ENCODE peak calls at places on chromosome 14, in four cellular contexts. E, X, O and B are unnamed samples.

GRCh38 chr14:99701260-99701659 is 17.2 kb downstream of the CYP46A1 start:
- DNase-seq in O (no peak), X (no peak), E (no peak), B (no peak)

GRCh38 chr14:77190977-77191376 is 9.4 kb downstream of the TMEM63C start:
- DNase-seq in E (no peak), O (no peak), X (no peak), B (no peak)

GRCh38 chr14:34711808-34712712 is 2.3 kb downstream of the CFL2 start:
- DNase-seq in X (no peak), E (no peak), O (no peak), B (no peak)

GRCh38 chr14:87712386-87713113 is 280.4 kb downstream of the GALC start:
- DNase-seq in O (peak), X (no peak), E (no peak), B (peak)

GRCh38 chr14:45811155-45811554 is 558.2 kb upstream of the MIS18BP1 start:
- DNase-seq in E (no peak), X (no peak), O (no peak), B (no peak)

GRCh38 chr14:65949711-65950516 is 536.3 kb upstream of the CCDC196 start:
- DNase-seq in O (peak), E (no peak), X (no peak), B (peak)

GRCh38 chr14:100534528-100535286 is 52.5 kb downstream of the BEGAIN start:
- DNase-seq in E (no peak), X (no peak), O (peak), B (peak)

GRCh38 chr14:69685217-69685616 is 73.8 kb downstream of the SUSD6 start:
- DNase-seq in X (no peak), O (no peak), E (no peak), B (no peak)

GRCh38 chr14:45177081-45177480 is 41.4 kb downstream of the FANCM start:
- DNase-seq in E (no peak), O (no peak), X (peak), B (no peak)

GRCh38 chr14:55448146-55448614 is 7.8 kb upstream of the TBPL2 start:
- DNase-seq in O (no peak), X (peak), E (no peak), B (peak)

GRCh38 chr14:55123101-55123500 is 6.0 kb upstream of the LGALS3 start:
- DNase-seq in E (no peak), O (no peak), X (peak), B (no peak)

GRCh38 chr14:63745272-63745671 is 17.4 kb upstream of the SGPP1 start:
- DNase-seq in O (no peak), X (no peak), E (no peak), B (no peak)

GRCh38 chr14:96052541-96053105 is 13.5 kb downstream of the C14orf132 start:
- DNase-seq in O (no peak), E (no peak), X (no peak), B (no peak)

GRCh38 chr14:24397639-24398297 is 1.0 kb upstream of the NYNRIN start:
- DNase-seq in X (no peak), E (no peak), O (no peak), B (no peak)
- H3K4me3 ChIP-seq in X (no peak), E (no peak), O (no peak), B (no peak)

GRCh38 chr14:61614693-61615092 is 80.6 kb upstream of the HIF1A start:
- DNase-seq in E (no peak), X (no peak), O (no peak), B (no peak)
- H3K4me3 ChIP-seq in E (no peak), X (no peak), O (no peak), B (no peak)

GRCh38 chr14:105071326-105071725 is 6.1 kb upstream of the GPR132 start:
- DNase-seq in X (no peak), O (no peak), E (no peak), B (no peak)

GRCh38 chr14:105069554-105069886 is 4.3 kb upstream of the GPR132 start:
- DNase-seq in X (no peak), O (no peak), E (no peak), B (no peak)

GRCh38 chr14:105071942-105072341 is 6.7 kb upstream of the GPR132 start:
- DNase-seq in X (no peak), E (no peak), O (no peak), B (no peak)

GRCh38 chr14:105069887-105070759 is 4.9 kb upstream of the GPR132 start:
- DNase-seq in X (peak), E (no peak), O (peak), B (no peak)

GRCh38 chr14:105070760-105071137 is 5.5 kb upstream of the GPR132 start:
- DNase-seq in E (no peak), O (no peak), X (no peak), B (no peak)
- H3K4me3 ChIP-seq in E (no peak), O (no peak), X (no peak), B (no peak)

GRCh38 chr14:23306412-23307145 is at the start of gene BCL2L2:
- DNase-seq in O (peak), E (peak), X (peak), B (peak)
- H3K4me3 ChIP-seq in O (peak), E (peak), X (peak), B (peak)

DNA sequence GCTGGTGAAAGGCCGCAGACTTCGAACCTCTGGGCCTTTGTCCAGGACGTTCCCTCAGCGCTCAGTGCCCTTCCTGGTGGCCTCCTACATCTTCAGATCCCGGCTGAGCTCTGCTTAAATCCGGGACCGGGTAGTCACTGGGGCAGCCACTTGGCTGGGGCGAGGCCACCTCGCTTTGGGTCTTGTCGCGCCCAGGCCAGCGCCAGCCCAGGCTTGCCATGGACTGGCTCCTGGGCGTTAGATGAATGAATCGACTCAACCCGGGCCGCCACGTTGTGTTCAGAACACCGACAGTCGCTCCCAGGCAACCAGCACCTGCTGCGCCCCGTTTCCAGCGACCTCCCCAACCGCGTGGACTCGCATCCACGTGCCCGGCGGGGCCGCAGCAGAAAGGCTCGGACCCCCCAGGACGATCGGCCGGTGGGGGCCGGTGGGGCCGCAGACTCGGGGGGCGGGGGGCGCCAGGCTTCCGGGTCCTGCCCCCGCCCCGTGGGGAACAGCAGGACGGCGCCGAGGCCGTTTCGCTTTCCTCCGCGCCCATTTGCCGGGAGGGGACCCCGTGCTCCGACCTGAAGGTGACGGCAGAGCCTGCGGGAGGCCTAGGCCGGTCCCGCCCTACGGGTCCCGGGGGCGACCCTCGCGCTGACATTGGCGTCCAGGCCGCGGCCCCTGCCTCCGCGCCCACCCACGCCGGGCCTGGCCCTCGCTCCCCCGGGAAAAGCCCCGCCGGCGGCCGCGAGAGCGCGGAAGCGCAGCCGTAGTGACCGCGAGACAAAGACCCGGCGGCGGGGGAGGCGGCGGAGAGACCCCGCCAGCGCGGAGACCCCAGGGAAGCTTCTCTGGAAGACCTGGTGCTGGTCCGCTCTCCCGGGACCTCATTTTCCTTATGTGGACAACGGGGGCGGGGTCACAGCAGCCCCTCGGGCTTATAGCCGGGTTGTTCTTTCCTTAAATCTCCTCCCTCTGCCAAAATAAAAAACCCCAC is 37.3 kb upstream of the RCOR1 start:
- DNase-seq in E (no peak), O (peak), X (no peak), B (no peak)
- H3K4me3 ChIP-seq in E (no peak), O (peak), X (peak), B (no peak)

GRCh38 chr14:61178226-61179060 is 102.7 kb downstream of the TMEM30B start:
- DNase-seq in E (no peak), O (peak), X (peak), B (no peak)
- H3K4me3 ChIP-seq in E (no peak), O (no peak), X (no peak), B (no peak)

DNA sequence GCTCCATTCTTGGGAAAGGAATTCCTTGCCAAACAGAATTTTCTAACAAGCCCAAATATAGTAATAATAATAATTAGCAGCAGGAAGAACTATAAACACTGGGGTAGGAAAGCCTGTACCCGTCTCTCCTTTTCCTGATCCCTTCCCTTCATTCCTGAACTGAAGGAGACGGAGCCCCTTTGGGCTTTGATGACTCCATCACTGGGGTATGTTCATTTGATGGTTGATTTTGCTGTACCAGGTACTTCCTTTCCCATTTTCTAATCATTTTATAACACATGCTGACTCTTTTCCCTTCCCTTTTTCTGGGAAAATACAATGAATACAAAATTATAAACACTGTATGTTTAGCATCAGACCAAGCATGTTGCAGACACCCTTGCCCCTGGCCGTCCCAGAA is 3.6 kb upstream of the RCOR1 start:
- DNase-seq in X (no peak), E (no peak), O (no peak), B (no peak)
- H3K4me3 ChIP-seq in X (no peak), E (no peak), O (no peak), B (no peak)

GRCh38 chr14:23512156-23512555 is 39.4 kb downstream of the ZFHX2 start:
- DNase-seq in X (no peak), E (no peak), O (no peak), B (no peak)
- H3K4me3 ChIP-seq in X (no peak), E (no peak), O (no peak), B (no peak)

GRCh38 chr14:56491299-56492285 is 88.0 kb upstream of the TMEM260 start:
- DNase-seq in E (peak), O (peak), X (peak), B (peak)
- H3K4me3 ChIP-seq in E (no peak), O (no peak), X (peak), B (no peak)